ENCODE peak calls at places on chromosomes 7 and 10, in six cellular contexts. U is activated B cell treated with CpG ODN at 0.5 μM for 24 hours, G is amygdala, S is fibroblast of mammary gland, C is myocyte, H is heart left ventricle. L is an unnamed sample.

GRCh38 chr10:48314107-48314506 is 7.6 kb downstream of the MAPK8 start:
- DNase-seq in C (no peak), S (no peak), U (no peak), G (no peak), H (no peak), L (no peak)

GRCh38 chr7:47501406-47501805 is 80.5 kb downstream of the TNS3 start:
- DNase-seq in G (no peak), C (peak; percentile 93), H (no peak), U (no peak), S (peak; percentile 47), L (peak; percentile 62)

GRCh38 chr10:100008708-100009282 is 952 bp downstream of the DNMBP start:
- DNase-seq in H (no peak), S (peak; percentile 50), C (no peak), G (no peak), U (no peak), L (peak; percentile 26)

GRCh38 chr7:22943997-22944396 is 69.9 kb downstream of the HYCC1 start:
- DNase-seq in H (no peak), S (peak; percentile 94), U (no peak), C (peak; percentile 55), G (no peak), L (peak; percentile 17)

GRCh38 chr10:13882112-13882711 is 295.4 kb downstream of the PRPF18 start:
- DNase-seq in H (no peak), G (no peak), C (peak; percentile 92), U (no peak), S (peak; percentile 98), L (peak; percentile 99)

GRCh38 chr7:91565499-91566331 is 301.5 kb downstream of the FZD1 start:
- DNase-seq in G (peak; percentile 15), H (no peak), S (peak; percentile 61), U (no peak), C (no peak), L (no peak)

GRCh38 chr10:120479506-120479905 is 22.5 kb downstream of the PLPP4 start:
- DNase-seq in C (no peak), H (no peak), U (no peak), G (no peak), S (no peak), L (no peak)

GRCh38 chr10:99667108-99667751 is 7.9 kb downstream of the ENTPD7 start:
- DNase-seq in U (no peak), H (no peak), S (peak; percentile 89), C (peak; percentile 18), G (no peak), L (peak; percentile 97)

GRCh38 chr7:1922071-1922869 is 252.2 kb downstream of the ELFN1 start:
- DNase-seq in S (peak; percentile 88), G (no peak), C (no peak), H (no peak), U (no peak), L (no peak)

GRCh38 chr10:74949843-74950765 is 123.7 kb downstream of the KAT6B start:
- DNase-seq in C (no peak), H (no peak), U (no peak), G (no peak), S (no peak), L (no peak)